ENCODE peak calls at places on chromosomes 12 and 14, in nine cellular contexts. F is RWPE1; E is GM23338; W is heart right ventricle; V is mesothelial cell of epicardium; D is progenitor cell of endocrine pancreas; J is fibroblast of mammary gland; A is CD8-positive, alpha-beta T cell; G is astrocyte of the spinal cord. L is an unnamed sample.

GRCh38 chr14:28515571-28515970 is 251.0 kb upstream of the FOXG1 start:
- DNase-seq in G (peak), W (no peak), E (no peak), V (no peak), A (no peak), F (peak), J (peak), D (no peak), L (no peak)

GRCh38 chr14:104290756-104291122 is 152.4 kb downstream of the KIF26A start:
- DNase-seq in V (no peak), J (no peak), G (no peak), W (no peak), F (no peak), A (no peak), E (no peak), D (no peak), L (no peak)

GRCh38 chr12:89884365-89884915 is 175.8 kb upstream of the ATP2B1 start:
- DNase-seq in W (no peak), A (no peak), D (no peak), J (no peak), V (no peak), F (no peak), G (peak), E (no peak), L (no peak)

GRCh38 chr12:19198272-19198671 is 68.7 kb downstream of the PLEKHA5 start:
- DNase-seq in J (peak), D (no peak), A (no peak), V (no peak), G (peak), F (peak), E (no peak), W (no peak), L (no peak)

GRCh38 chr14:95311752-95312151 is 8.0 kb downstream of the CLMN start:
- DNase-seq in A (no peak), D (no peak), V (no peak), G (no peak), E (no peak), W (no peak), F (no peak), J (peak), L (no peak)

GRCh38 chr12:75820848-75821578 is 210.6 kb downstream of the PHLDA1 start:
- DNase-seq in J (peak), G (peak), F (peak), E (no peak), W (peak), A (no peak), V (no peak), D (no peak), L (peak)

GRCh38 chr12:119412811-119413794 is 78.6 kb downstream of the CCDC60 start:
- DNase-seq in W (peak), D (peak), A (no peak), E (peak), G (peak), V (peak), J (peak), F (peak), L (no peak)

GRCh38 chr14:76486251-76486743 is 110.4 kb downstream of the ESRRB start:
- DNase-seq in F (no peak), E (no peak), G (no peak), A (no peak), J (no peak), V (no peak), W (no peak), D (no peak), L (no peak)

GRCh38 chr12:45292486-45293195 is 76.7 kb downstream of the ANO6 start:
- DNase-seq in V (no peak), G (peak), E (no peak), A (no peak), F (no peak), J (peak), W (no peak), D (no peak), L (no peak)

GRCh38 chr14:90842726-90843125 is 26.5 kb upstream of the TTC7B start:
- DNase-seq in E (no peak), F (no peak), A (no peak), D (no peak), G (no peak), J (no peak), W (no peak), V (no peak), L (no peak)

GRCh38 chr12:120844768-120845449 is 59.2 kb downstream of the SPPL3 start:
- DNase-seq in J (no peak), A (no peak), D (no peak), F (no peak), E (no peak), G (no peak), W (no peak), V (no peak), L (no peak)

GRCh38 chr12:52251367-52252055 is 18.5 kb downstream of the KRT7 start:
- DNase-seq in E (no peak), F (no peak), D (no peak), G (no peak), J (no peak), V (no peak), W (no peak), A (no peak), L (no peak)

GRCh38 chr12:45583011-45583657 is 146.4 kb upstream of the ARID2 start:
- DNase-seq in G (peak), V (no peak), D (no peak), E (no peak), W (no peak), J (peak), A (no peak), F (no peak), L (no peak)

GRCh38 chr12:67268896-67269631 is at the start of gene CAND1:
- DNase-seq in W (peak), J (peak), A (peak), G (peak), F (peak), D (peak), E (peak), V (peak), L (peak)

DNA sequence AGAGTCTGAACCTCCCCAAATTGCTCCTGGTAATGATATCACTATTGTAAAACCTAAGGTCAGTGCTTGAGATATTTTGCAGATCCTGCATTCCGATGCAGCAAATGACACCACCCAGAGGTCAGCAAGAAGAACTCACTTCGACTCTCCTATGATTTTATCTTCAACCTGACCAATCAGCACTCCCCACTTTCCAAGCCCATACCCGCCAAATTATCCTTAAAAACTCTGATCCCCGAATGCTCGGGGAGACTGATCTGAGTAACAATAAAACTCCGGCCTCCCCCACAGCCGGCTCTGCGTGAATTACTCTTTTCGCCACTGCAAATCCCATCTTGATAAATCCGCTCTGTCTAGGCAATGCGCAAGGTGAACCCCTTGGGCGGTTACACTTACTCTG is 1.2 kb downstream of the NPC2 start:
- DNase-seq in G (peak), F (peak), W (no peak), D (no peak), E (peak), V (no peak), J (peak), A (no peak), L (no peak)
- TF ChIP-seq CTCF in G (peak), F (peak), W (peak), D (peak), E (peak), V (no peak), J (peak), A (no peak), L (peak)

GRCh38 chr12:13941258-13942249 is 39.8 kb downstream of the GRIN2B start:
- DNase-seq in V (no peak), A (no peak), W (peak), D (peak), E (peak), J (peak), F (peak), G (peak), L (no peak)
- TF ChIP-seq CTCF in V (no peak), A (no peak), W (peak), D (peak), E (peak), J (no peak), F (no peak), G (no peak), L (no peak)

DNA sequence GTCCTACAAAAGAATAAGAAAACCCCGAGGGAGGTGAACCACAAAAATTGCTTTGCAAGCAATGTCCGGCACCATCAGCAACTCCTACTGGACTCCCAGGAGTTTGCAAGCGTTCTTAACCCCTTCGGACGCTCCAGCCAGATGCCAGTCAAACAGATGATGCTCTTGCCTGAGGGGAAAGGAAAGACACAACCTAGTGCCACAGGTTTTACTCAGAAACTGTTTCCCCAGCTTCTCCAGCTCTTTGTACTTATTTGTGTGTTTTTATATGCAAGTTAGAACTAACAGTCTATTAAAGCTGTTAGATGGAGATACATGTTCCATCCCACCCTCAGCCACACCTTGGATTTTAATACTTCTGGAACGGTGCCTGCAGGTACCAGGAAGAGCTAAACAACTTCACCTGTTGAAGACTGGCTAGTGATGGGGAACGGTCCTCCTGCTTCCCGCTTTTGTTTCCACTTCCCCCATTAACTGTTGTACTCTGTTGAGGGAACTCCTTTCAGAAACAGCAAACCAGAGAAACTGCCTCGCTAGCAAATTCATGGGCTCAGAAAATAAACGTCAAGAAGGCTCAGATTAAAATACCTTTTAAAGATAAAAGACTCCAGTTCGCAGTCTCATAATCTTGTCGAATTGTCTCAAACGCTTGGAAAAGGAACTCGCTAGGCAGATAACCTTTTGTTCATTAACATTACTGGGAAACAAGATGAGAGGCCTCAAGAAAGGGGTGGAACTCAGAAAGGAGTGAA is 1.1 kb upstream of the FERMT2 start:
- DNase-seq in F (peak), E (peak), G (peak), V (no peak), D (no peak), J (peak), W (peak), A (no peak), L (no peak)
- TF ChIP-seq CTCF in F (peak), E (peak), G (peak), V (no peak), D (peak), J (peak), W (peak), A (no peak), L (no peak)

GRCh38 chr12:47900480-47901129 is 4.2 kb downstream of the VDR start:
- DNase-seq in E (peak), W (no peak), D (no peak), V (no peak), F (no peak), G (no peak), J (no peak), A (no peak), L (no peak)
- TF ChIP-seq CTCF in E (peak), W (no peak), D (peak), V (no peak), F (no peak), G (no peak), J (no peak), A (no peak), L (no peak)